ENCODE peak calls at places on chromosome 10, in eight cellular contexts. One of them, this sample, is unnamed.

GRCh38 chr10:47309403-47310089 is 9.5 kb downstream of the GDF10 start:
- DNase-seq in upper lobe of left lung: no peak
- DNase-seq in stomach: no peak
- DNase-seq in GM23338: peak; percentile 74
- DNase-seq in vagina: no peak
- DNase-seq in breast epithelium: no peak
- DNase-seq in spleen: no peak
- DNase-seq in HL-60: no peak
- DNase-seq in this sample: no peak

GRCh38 chr10:121854809-121855445 is 72.9 kb downstream of the ATE1 start:
- DNase-seq in spleen: no peak
- DNase-seq in HL-60: peak; percentile 44
- DNase-seq in stomach: no peak
- DNase-seq in vagina: no peak
- DNase-seq in breast epithelium: no peak
- DNase-seq in GM23338: peak; percentile 25
- DNase-seq in upper lobe of left lung: no peak
- DNase-seq in this sample: no peak

GRCh38 chr10:3401491-3401938 is 228.9 kb upstream of the PITRM1 start:
- DNase-seq in breast epithelium: no peak
- DNase-seq in HL-60: no peak
- DNase-seq in spleen: no peak
- DNase-seq in GM23338: no peak
- DNase-seq in vagina: no peak
- DNase-seq in stomach: no peak
- DNase-seq in upper lobe of left lung: no peak
- DNase-seq in this sample: no peak

GRCh38 chr10:121324678-121325213 is 273.5 kb downstream of the FGFR2 start:
- DNase-seq in HL-60: no peak
- DNase-seq in GM23338: no peak
- DNase-seq in spleen: no peak
- DNase-seq in upper lobe of left lung: peak; percentile 53
- DNase-seq in breast epithelium: no peak
- DNase-seq in stomach: no peak
- DNase-seq in vagina: no peak
- DNase-seq in this sample: no peak

GRCh38 chr10:104327745-104328635 is 10.3 kb downstream of the ITPRIP start:
- DNase-seq in vagina: no peak
- DNase-seq in upper lobe of left lung: no peak
- DNase-seq in GM23338: peak; percentile 44
- DNase-seq in breast epithelium: no peak
- DNase-seq in stomach: no peak
- DNase-seq in spleen: peak; percentile 79
- DNase-seq in HL-60: no peak
- DNase-seq in this sample: peak; percentile 80

GRCh38 chr10:113687041-113687440 is 7.3 kb downstream of the CASP7 start:
- DNase-seq in upper lobe of left lung: no peak
- DNase-seq in HL-60: no peak
- DNase-seq in breast epithelium: no peak
- DNase-seq in stomach: no peak
- DNase-seq in GM23338: no peak
- DNase-seq in vagina: no peak
- DNase-seq in spleen: no peak
- DNase-seq in this sample: no peak

GRCh38 chr10:75049316-75050285 is 61.9 kb upstream of the SAMD8 start:
- DNase-seq in stomach: no peak
- DNase-seq in spleen: no peak
- DNase-seq in GM23338: no peak
- DNase-seq in vagina: no peak
- DNase-seq in upper lobe of left lung: peak; percentile 15
- DNase-seq in breast epithelium: no peak
- DNase-seq in HL-60: no peak
- DNase-seq in this sample: no peak

GRCh38 chr10:29634764-29635625 is at the start of gene SVIL:
- DNase-seq in spleen: no peak
- DNase-seq in stomach: no peak
- DNase-seq in HL-60: no peak
- DNase-seq in GM23338: peak; percentile 33
- DNase-seq in vagina: peak; percentile 93
- DNase-seq in upper lobe of left lung: peak; percentile 89
- DNase-seq in breast epithelium: peak; percentile 76
- DNase-seq in this sample: peak; percentile 84

GRCh38 chr10:8628351-8628750 is 573.9 kb downstream of the GATA3 start:
- DNase-seq in spleen: no peak
- DNase-seq in HL-60: no peak
- DNase-seq in vagina: no peak
- DNase-seq in GM23338: peak; percentile 11
- DNase-seq in upper lobe of left lung: no peak
- DNase-seq in stomach: no peak
- DNase-seq in breast epithelium: peak; percentile 48
- DNase-seq in this sample: no peak

GRCh38 chr10:126433351-126433750 is 45.1 kb upstream of the ADAM12 start:
- DNase-seq in stomach: no peak
- DNase-seq in vagina: no peak
- DNase-seq in HL-60: no peak
- DNase-seq in spleen: no peak
- DNase-seq in breast epithelium: no peak
- DNase-seq in GM23338: no peak
- DNase-seq in upper lobe of left lung: no peak
- DNase-seq in this sample: no peak

GRCh38 chr10:109403551-109403950 is 519.8 kb downstream of the XPNPEP1 start:
- DNase-seq in stomach: no peak
- DNase-seq in GM23338: no peak
- DNase-seq in spleen: no peak
- DNase-seq in upper lobe of left lung: no peak
- DNase-seq in vagina: no peak
- DNase-seq in HL-60: no peak
- DNase-seq in breast epithelium: no peak
- DNase-seq in this sample: no peak

GRCh38 chr10:72561745-72562166 is 64.1 kb downstream of the MICU1 start:
- DNase-seq in vagina: no peak
- DNase-seq in GM23338: no peak
- DNase-seq in breast epithelium: no peak
- DNase-seq in upper lobe of left lung: no peak
- DNase-seq in stomach: no peak
- DNase-seq in HL-60: no peak
- DNase-seq in spleen: no peak
- DNase-seq in this sample: no peak

GRCh38 chr10:13189946-13190345 is 28.6 kb downstream of the MCM10 start:
- DNase-seq in upper lobe of left lung: no peak
- DNase-seq in vagina: no peak
- DNase-seq in GM23338: no peak
- DNase-seq in breast epithelium: no peak
- DNase-seq in stomach: no peak
- DNase-seq in HL-60: no peak
- DNase-seq in spleen: no peak
- DNase-seq in this sample: no peak

GRCh38 chr10:33211123-33211878 is 123.2 kb downstream of the NRP1 start:
- DNase-seq in stomach: no peak
- DNase-seq in GM23338: no peak
- DNase-seq in breast epithelium: no peak
- DNase-seq in spleen: no peak
- DNase-seq in upper lobe of left lung: peak; percentile 32
- DNase-seq in HL-60: no peak
- DNase-seq in vagina: no peak
- DNase-seq in this sample: no peak

GRCh38 chr10:69474688-69475432 is 23.6 kb downstream of the TSPAN15 start:
- DNase-seq in GM23338: no peak
- DNase-seq in breast epithelium: no peak
- DNase-seq in vagina: no peak
- DNase-seq in stomach: no peak
- DNase-seq in upper lobe of left lung: no peak
- DNase-seq in HL-60: no peak
- DNase-seq in spleen: no peak
- DNase-seq in this sample: no peak
- TF ChIP-seq POLR2AphosphoS5 in GM23338: no peak
- TF ChIP-seq POLR2AphosphoS5 in breast epithelium: no peak
- TF ChIP-seq POLR2AphosphoS5 in vagina: peak; percentile 53
- TF ChIP-seq POLR2AphosphoS5 in stomach: peak; percentile 32
- TF ChIP-seq POLR2AphosphoS5 in upper lobe of left lung: peak; percentile 27
- TF ChIP-seq POLR2AphosphoS5 in HL-60: no peak
- TF ChIP-seq POLR2AphosphoS5 in spleen: peak; percentile 40
- TF ChIP-seq POLR2AphosphoS5 in this sample: no peak

GRCh38 chr10:26860542-26861325 is at the start of gene ABI1:
- DNase-seq in breast epithelium: peak; percentile 98
- DNase-seq in upper lobe of left lung: peak; percentile 98
- DNase-seq in GM23338: peak; percentile 99
- DNase-seq in HL-60: peak; percentile 84
- DNase-seq in vagina: peak; percentile 99
- DNase-seq in spleen: peak; percentile 99
- DNase-seq in stomach: peak; percentile 97
- DNase-seq in this sample: peak; percentile 98
- TF ChIP-seq CTCF in breast epithelium: no peak
- TF ChIP-seq CTCF in upper lobe of left lung: no peak
- TF ChIP-seq CTCF in GM23338: peak; percentile 52
- TF ChIP-seq CTCF in HL-60: no peak
- TF ChIP-seq CTCF in vagina: peak; percentile 78
- TF ChIP-seq CTCF in spleen: peak; percentile 92
- TF ChIP-seq CTCF in stomach: no peak
- TF ChIP-seq CTCF in this sample: no peak

DNA sequence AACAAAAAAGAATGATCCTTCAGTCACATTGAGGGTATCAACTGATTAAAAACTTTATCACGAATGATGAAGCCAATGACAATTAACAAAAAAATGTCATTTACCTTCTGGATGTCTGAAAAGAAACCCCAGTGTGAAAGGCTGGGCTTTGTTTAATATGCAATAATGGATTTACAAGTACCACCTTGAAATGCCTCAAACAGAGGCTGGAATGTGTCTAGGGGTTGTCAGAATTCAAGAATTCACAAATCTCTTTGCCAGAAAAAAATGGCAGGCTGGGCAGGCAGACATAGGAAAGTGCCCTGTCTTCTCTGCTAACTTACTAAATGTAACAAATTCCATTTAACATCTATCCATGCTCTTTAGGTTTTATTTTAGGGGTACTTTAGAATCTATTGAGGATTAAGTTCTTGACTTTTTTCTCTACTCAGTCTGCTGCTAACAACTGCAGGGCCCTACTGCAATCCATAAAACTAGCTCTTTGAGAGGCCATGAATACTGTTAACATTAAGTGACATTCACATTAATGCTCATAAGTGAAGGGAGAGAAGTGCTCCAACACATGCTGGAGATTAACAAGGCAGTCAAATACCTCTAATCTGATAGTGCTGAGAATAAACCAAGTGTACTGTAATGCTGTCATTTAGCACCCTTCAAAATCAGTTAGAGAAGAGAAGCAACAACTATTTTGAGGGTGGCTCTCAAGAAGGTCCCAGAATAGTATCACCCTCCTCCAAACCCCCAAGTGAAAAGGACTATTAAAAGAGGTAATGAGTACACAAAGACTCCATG is 43.1 kb upstream of the KCNIP2 start:
- DNase-seq in upper lobe of left lung: no peak
- DNase-seq in HL-60: no peak
- DNase-seq in breast epithelium: no peak
- DNase-seq in GM23338: no peak
- DNase-seq in spleen: no peak
- DNase-seq in stomach: no peak
- DNase-seq in vagina: no peak
- DNase-seq in this sample: no peak
- TF ChIP-seq POLR2AphosphoS5 in upper lobe of left lung: no peak
- TF ChIP-seq POLR2AphosphoS5 in HL-60: no peak
- TF ChIP-seq POLR2AphosphoS5 in breast epithelium: no peak
- TF ChIP-seq POLR2AphosphoS5 in GM23338: no peak
- TF ChIP-seq POLR2AphosphoS5 in spleen: no peak
- TF ChIP-seq POLR2AphosphoS5 in stomach: no peak
- TF ChIP-seq POLR2AphosphoS5 in vagina: no peak
- TF ChIP-seq POLR2AphosphoS5 in this sample: no peak

DNA sequence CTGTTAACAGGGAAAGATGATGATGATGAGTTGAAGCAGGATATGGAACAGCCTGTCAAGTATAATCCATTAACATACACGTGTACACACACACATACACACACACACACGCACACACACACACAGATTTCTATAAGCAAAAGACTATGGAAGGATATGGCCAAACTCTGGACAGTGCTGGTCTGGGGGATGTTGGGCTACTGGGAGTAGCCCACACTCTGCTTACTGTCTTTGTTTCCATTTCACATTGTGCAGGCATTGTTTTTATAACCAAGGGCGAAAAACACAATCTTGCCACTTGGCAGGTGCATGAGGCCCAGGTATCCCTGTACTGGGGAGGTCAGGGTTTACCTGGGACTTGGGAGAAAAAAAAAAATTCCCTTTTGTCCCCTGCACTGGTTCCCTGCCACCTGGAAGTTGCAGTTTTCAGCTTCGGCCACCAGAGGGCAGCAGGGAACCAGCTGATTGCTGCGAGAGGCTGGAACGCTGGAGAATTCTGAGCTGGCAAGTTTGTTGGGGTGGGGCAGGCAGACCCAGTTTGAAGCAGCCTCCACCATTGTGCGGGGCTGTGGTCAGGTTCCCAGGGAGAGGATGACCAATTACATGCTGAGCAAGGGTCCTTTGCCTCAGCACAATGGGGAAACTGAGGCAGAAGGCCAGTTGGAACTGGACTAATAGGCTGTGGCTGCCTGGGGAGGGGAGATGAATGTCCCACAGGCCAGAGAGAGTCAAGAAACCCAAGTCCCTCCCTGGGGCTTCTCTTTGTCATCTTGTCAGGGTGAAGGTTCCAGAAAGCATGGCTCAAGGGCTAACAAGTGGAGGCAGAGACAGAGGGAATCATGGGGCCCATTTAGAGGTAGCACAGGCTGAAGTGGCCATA is 27.3 kb downstream of the PPIF start:
- DNase-seq in HL-60: no peak
- DNase-seq in GM23338: peak; percentile 86
- DNase-seq in upper lobe of left lung: peak; percentile 83
- DNase-seq in stomach: peak; percentile 89
- DNase-seq in spleen: peak; percentile 93
- DNase-seq in vagina: peak; percentile 88
- DNase-seq in breast epithelium: peak; percentile 73
- DNase-seq in this sample: peak; percentile 92
- TF ChIP-seq CTCF in HL-60: peak; percentile 83
- TF ChIP-seq CTCF in GM23338: peak; percentile 93
- TF ChIP-seq CTCF in upper lobe of left lung: peak; percentile 94
- TF ChIP-seq CTCF in stomach: peak; percentile 93
- TF ChIP-seq CTCF in spleen: peak; percentile 98
- TF ChIP-seq CTCF in vagina: peak; percentile 99
- TF ChIP-seq CTCF in breast epithelium: peak; percentile 90
- TF ChIP-seq CTCF in this sample: peak; percentile 91

GRCh38 chr10:95873139-95873538 is 34.6 kb upstream of the CC2D2B start:
- DNase-seq in GM23338: no peak
- DNase-seq in breast epithelium: no peak
- DNase-seq in stomach: no peak
- DNase-seq in vagina: no peak
- DNase-seq in upper lobe of left lung: no peak
- DNase-seq in spleen: no peak
- DNase-seq in HL-60: no peak
- DNase-seq in this sample: no peak
- TF ChIP-seq POLR2AphosphoS5 in GM23338: no peak
- TF ChIP-seq POLR2AphosphoS5 in breast epithelium: no peak
- TF ChIP-seq POLR2AphosphoS5 in stomach: no peak
- TF ChIP-seq POLR2AphosphoS5 in vagina: no peak
- TF ChIP-seq POLR2AphosphoS5 in upper lobe of left lung: no peak
- TF ChIP-seq POLR2AphosphoS5 in spleen: no peak
- TF ChIP-seq POLR2AphosphoS5 in HL-60: no peak
- TF ChIP-seq POLR2AphosphoS5 in this sample: no peak